ENCODE peak calls at places on chromosome 14, in nine cellular contexts. One of them, this sample, is unnamed.

GRCh38 chr14:59161571-59162175 is 26.8 kb upstream of the DAAM1 start:
- DNase-seq in neural crest cell: peak; percentile 5
- DNase-seq in BJ: peak; percentile 10
- DNase-seq in cardiac fibroblast: peak; percentile 91
- DNase-seq in AG09319: no peak
- DNase-seq in EL: peak; percentile 25
- DNase-seq in left cardiac atrium: no peak
- DNase-seq in GF-D8: no peak
- DNase-seq in fibroblast of gingiva: peak; percentile 38
- DNase-seq in this sample: peak; percentile 39

GRCh38 chr14:24274101-24274543 is 2.7 kb upstream of the RABGGTA start:
- DNase-seq in neural crest cell: no peak
- DNase-seq in fibroblast of gingiva: no peak
- DNase-seq in AG09319: no peak
- DNase-seq in GF-D8: peak; percentile 50
- DNase-seq in EL: no peak
- DNase-seq in BJ: no peak
- DNase-seq in cardiac fibroblast: peak; percentile 10
- DNase-seq in left cardiac atrium: no peak
- DNase-seq in this sample: peak; percentile 44

GRCh38 chr14:54564071-54564798 is 2.7 kb upstream of the SAMD4A start:
- DNase-seq in BJ: no peak
- DNase-seq in GF-D8: peak; percentile 27
- DNase-seq in EL: peak; percentile 51
- DNase-seq in cardiac fibroblast: peak; percentile 72
- DNase-seq in AG09319: no peak
- DNase-seq in fibroblast of gingiva: no peak
- DNase-seq in left cardiac atrium: no peak
- DNase-seq in neural crest cell: no peak
- DNase-seq in this sample: peak; percentile 47

GRCh38 chr14:30519961-30520360 is 39.0 kb upstream of the G2E3 start:
- DNase-seq in left cardiac atrium: no peak
- DNase-seq in neural crest cell: no peak
- DNase-seq in EL: no peak
- DNase-seq in AG09319: no peak
- DNase-seq in BJ: no peak
- DNase-seq in fibroblast of gingiva: no peak
- DNase-seq in GF-D8: no peak
- DNase-seq in cardiac fibroblast: no peak
- DNase-seq in this sample: no peak

GRCh38 chr14:45893127-45893526 is 640.1 kb upstream of the MIS18BP1 start:
- DNase-seq in neural crest cell: no peak
- DNase-seq in AG09319: no peak
- DNase-seq in left cardiac atrium: no peak
- DNase-seq in GF-D8: no peak
- DNase-seq in fibroblast of gingiva: no peak
- DNase-seq in EL: no peak
- DNase-seq in cardiac fibroblast: no peak
- DNase-seq in BJ: no peak
- DNase-seq in this sample: no peak

GRCh38 chr14:104968153-104968527 is 10.0 kb downstream of the AHNAK2 start:
- DNase-seq in neural crest cell: no peak
- DNase-seq in EL: peak; percentile 72
- DNase-seq in left cardiac atrium: peak; percentile 90
- DNase-seq in GF-D8: no peak
- DNase-seq in fibroblast of gingiva: no peak
- DNase-seq in BJ: no peak
- DNase-seq in AG09319: no peak
- DNase-seq in cardiac fibroblast: peak; percentile 41
- DNase-seq in this sample: no peak

GRCh38 chr14:79285263-79285662 is 926.0 kb downstream of the DIO2 start:
- DNase-seq in GF-D8: no peak
- DNase-seq in EL: no peak
- DNase-seq in neural crest cell: no peak
- DNase-seq in AG09319: no peak
- DNase-seq in fibroblast of gingiva: no peak
- DNase-seq in BJ: no peak
- DNase-seq in left cardiac atrium: no peak
- DNase-seq in cardiac fibroblast: no peak
- DNase-seq in this sample: no peak

GRCh38 chr14:74905595-74906142 is 17.4 kb downstream of the RPS6KL1 start:
- DNase-seq in AG09319: no peak
- DNase-seq in left cardiac atrium: peak; percentile 83
- DNase-seq in EL: peak; percentile 57
- DNase-seq in GF-D8: no peak
- DNase-seq in fibroblast of gingiva: peak; percentile 40
- DNase-seq in BJ: no peak
- DNase-seq in cardiac fibroblast: peak; percentile 56
- DNase-seq in neural crest cell: peak; percentile 86
- DNase-seq in this sample: peak; percentile 20

GRCh38 chr14:35368139-35368460 is 36.4 kb downstream of the NFKBIA start:
- DNase-seq in left cardiac atrium: no peak
- DNase-seq in fibroblast of gingiva: no peak
- DNase-seq in neural crest cell: no peak
- DNase-seq in AG09319: no peak
- DNase-seq in BJ: no peak
- DNase-seq in cardiac fibroblast: no peak
- DNase-seq in EL: no peak
- DNase-seq in GF-D8: no peak
- DNase-seq in this sample: no peak

GRCh38 chr14:104245723-104246122 is 107.3 kb downstream of the KIF26A start:
- DNase-seq in EL: no peak
- DNase-seq in fibroblast of gingiva: no peak
- DNase-seq in AG09319: no peak
- DNase-seq in cardiac fibroblast: no peak
- DNase-seq in GF-D8: no peak
- DNase-seq in left cardiac atrium: no peak
- DNase-seq in BJ: no peak
- DNase-seq in neural crest cell: no peak
- DNase-seq in this sample: no peak

GRCh38 chr14:50668008-50668851 is at the start of gene SAV1:
- DNase-seq in left cardiac atrium: peak; percentile 89
- DNase-seq in BJ: no peak
- DNase-seq in fibroblast of gingiva: peak; percentile 79
- DNase-seq in GF-D8: peak; percentile 34
- DNase-seq in cardiac fibroblast: peak; percentile 83
- DNase-seq in EL: peak; percentile 84
- DNase-seq in AG09319: peak; percentile 32
- DNase-seq in neural crest cell: peak; percentile 79
- DNase-seq in this sample: no peak

GRCh38 chr14:56796259-56796658 is 14.0 kb downstream of the OTX2 start:
- DNase-seq in AG09319: no peak
- DNase-seq in BJ: no peak
- DNase-seq in neural crest cell: no peak
- DNase-seq in left cardiac atrium: no peak
- DNase-seq in fibroblast of gingiva: no peak
- DNase-seq in cardiac fibroblast: no peak
- DNase-seq in GF-D8: no peak
- DNase-seq in EL: no peak
- DNase-seq in this sample: no peak

GRCh38 chr14:39912192-39913100 is 480.2 kb upstream of the FBXO33 start:
- DNase-seq in AG09319: no peak
- DNase-seq in EL: no peak
- DNase-seq in BJ: no peak
- DNase-seq in neural crest cell: no peak
- DNase-seq in GF-D8: no peak
- DNase-seq in fibroblast of gingiva: no peak
- DNase-seq in cardiac fibroblast: no peak
- DNase-seq in left cardiac atrium: no peak
- DNase-seq in this sample: no peak

GRCh38 chr14:53646925-53647324 is 309.7 kb downstream of the BMP4 start:
- DNase-seq in AG09319: no peak
- DNase-seq in cardiac fibroblast: no peak
- DNase-seq in EL: no peak
- DNase-seq in GF-D8: no peak
- DNase-seq in neural crest cell: no peak
- DNase-seq in left cardiac atrium: no peak
- DNase-seq in fibroblast of gingiva: no peak
- DNase-seq in BJ: no peak
- DNase-seq in this sample: no peak

GRCh38 chr14:70812124-70812818 is 3.0 kb upstream of the MAP3K9 start:
- DNase-seq in cardiac fibroblast: no peak
- DNase-seq in fibroblast of gingiva: no peak
- DNase-seq in BJ: no peak
- DNase-seq in GF-D8: no peak
- DNase-seq in left cardiac atrium: no peak
- DNase-seq in EL: no peak
- DNase-seq in AG09319: no peak
- DNase-seq in neural crest cell: no peak
- DNase-seq in this sample: no peak

GRCh38 chr14:91613459-91614145 is 103.5 kb upstream of the PPP4R3A start:
- DNase-seq in AG09319: no peak
- DNase-seq in GF-D8: no peak
- DNase-seq in EL: no peak
- DNase-seq in neural crest cell: no peak
- DNase-seq in cardiac fibroblast: no peak
- DNase-seq in left cardiac atrium: no peak
- DNase-seq in fibroblast of gingiva: no peak
- DNase-seq in BJ: no peak
- DNase-seq in this sample: no peak

GRCh38 chr14:101082436-101083384 is 179.2 kb upstream of the RTL1 start:
- DNase-seq in left cardiac atrium: no peak
- DNase-seq in fibroblast of gingiva: no peak
- DNase-seq in GF-D8: no peak
- DNase-seq in BJ: no peak
- DNase-seq in cardiac fibroblast: no peak
- DNase-seq in AG09319: no peak
- DNase-seq in EL: no peak
- DNase-seq in neural crest cell: no peak
- DNase-seq in this sample: no peak

GRCh38 chr14:64423987-64424386 is 35.8 kb downstream of the MTHFD1 start:
- DNase-seq in cardiac fibroblast: peak; percentile 80
- DNase-seq in EL: peak; percentile 19
- DNase-seq in AG09319: no peak
- DNase-seq in BJ: no peak
- DNase-seq in fibroblast of gingiva: peak; percentile 14
- DNase-seq in left cardiac atrium: no peak
- DNase-seq in neural crest cell: no peak
- DNase-seq in GF-D8: no peak
- DNase-seq in this sample: no peak

GRCh38 chr14:90641111-90642010 is 174.9 kb downstream of the TTC7B start:
- DNase-seq in AG09319: no peak
- DNase-seq in BJ: no peak
- DNase-seq in fibroblast of gingiva: no peak
- DNase-seq in left cardiac atrium: no peak
- DNase-seq in GF-D8: no peak
- DNase-seq in neural crest cell: peak; percentile 45
- DNase-seq in EL: no peak
- DNase-seq in cardiac fibroblast: no peak
- DNase-seq in this sample: no peak

GRCh38 chr14:100607611-100607956 is 20.4 kb upstream of the BEGAIN start:
- DNase-seq in AG09319: no peak
- DNase-seq in BJ: no peak
- DNase-seq in neural crest cell: no peak
- DNase-seq in cardiac fibroblast: no peak
- DNase-seq in fibroblast of gingiva: no peak
- DNase-seq in EL: no peak
- DNase-seq in left cardiac atrium: no peak
- DNase-seq in GF-D8: no peak
- DNase-seq in this sample: no peak

GRCh38 chr14:51562816-51563215 is 88.9 kb upstream of the FRMD6 start:
- DNase-seq in AG09319: no peak
- DNase-seq in cardiac fibroblast: peak; percentile 61
- DNase-seq in BJ: no peak
- DNase-seq in GF-D8: no peak
- DNase-seq in left cardiac atrium: no peak
- DNase-seq in fibroblast of gingiva: no peak
- DNase-seq in neural crest cell: no peak
- DNase-seq in EL: peak; percentile 92
- DNase-seq in this sample: no peak

GRCh38 chr14:71143391-71144290 is 236.4 kb downstream of the PCNX1 start:
- DNase-seq in left cardiac atrium: no peak
- DNase-seq in fibroblast of gingiva: peak; percentile 56
- DNase-seq in GF-D8: peak; percentile 2
- DNase-seq in BJ: no peak
- DNase-seq in AG09319: no peak
- DNase-seq in neural crest cell: no peak
- DNase-seq in cardiac fibroblast: peak; percentile 98
- DNase-seq in EL: peak; percentile 85
- DNase-seq in this sample: peak; percentile 16

GRCh38 chr14:105742531-105742848 is 216.1 kb downstream of the TMEM121 start:
- DNase-seq in GF-D8: no peak
- DNase-seq in fibroblast of gingiva: no peak
- DNase-seq in cardiac fibroblast: no peak
- DNase-seq in left cardiac atrium: no peak
- DNase-seq in neural crest cell: no peak
- DNase-seq in BJ: no peak
- DNase-seq in EL: no peak
- DNase-seq in AG09319: no peak
- DNase-seq in this sample: no peak